ENCODE peak calls at places on chromosomes 3 and 15, in six cellular contexts. One of them, this sample, is unnamed.
A peak's percentile ranks its signal among the peaks of the same experiment; 100 is the strongest.

GRCh38 chr3:159947220-159947619 is 41.4 kb upstream of the IL12A start:
- DNase-seq in body of pancreas: no peak
- DNase-seq in HepG2: no peak
- DNase-seq in heart left ventricle: no peak
- DNase-seq in adrenal gland: no peak
- DNase-seq in transverse colon: no peak
- DNase-seq in this sample: no peak

GRCh38 chr3:64992462-64993285 is 304.9 kb upstream of the ADAMTS9 start:
- DNase-seq in heart left ventricle: peak; percentile 26
- DNase-seq in transverse colon: no peak
- DNase-seq in adrenal gland: no peak
- DNase-seq in HepG2: no peak
- DNase-seq in body of pancreas: no peak
- DNase-seq in this sample: no peak

GRCh38 chr3:127728417-127728816 is 55.7 kb downstream of the ABTB1 start:
- DNase-seq in heart left ventricle: no peak
- DNase-seq in transverse colon: no peak
- DNase-seq in adrenal gland: no peak
- DNase-seq in HepG2: no peak
- DNase-seq in body of pancreas: peak; percentile 0
- DNase-seq in this sample: peak; percentile 39

GRCh38 chr15:50149090-50149489 is 30.1 kb upstream of the ATP8B4 start:
- DNase-seq in HepG2: no peak
- DNase-seq in heart left ventricle: no peak
- DNase-seq in body of pancreas: no peak
- DNase-seq in adrenal gland: no peak
- DNase-seq in transverse colon: no peak
- DNase-seq in this sample: no peak

GRCh38 chr3:185959609-185960517 is 22.0 kb upstream of the TRA2B start:
- DNase-seq in adrenal gland: peak; percentile 54
- DNase-seq in transverse colon: peak; percentile 64
- DNase-seq in heart left ventricle: no peak
- DNase-seq in HepG2: peak; percentile 88
- DNase-seq in body of pancreas: peak; percentile 40
- DNase-seq in this sample: peak; percentile 26

GRCh38 chr15:66803182-66803729 is 101.2 kb downstream of the SMAD6 start:
- DNase-seq in heart left ventricle: peak; percentile 86
- DNase-seq in HepG2: peak; percentile 84
- DNase-seq in transverse colon: peak; percentile 89
- DNase-seq in adrenal gland: peak; percentile 96
- DNase-seq in body of pancreas: peak; percentile 96
- DNase-seq in this sample: peak; percentile 56

GRCh38 chr3:172320468-172320867 is 127.8 kb downstream of the GHSR start:
- DNase-seq in transverse colon: no peak
- DNase-seq in heart left ventricle: no peak
- DNase-seq in adrenal gland: no peak
- DNase-seq in HepG2: no peak
- DNase-seq in body of pancreas: no peak
- DNase-seq in this sample: no peak

GRCh38 chr3:31170932-31171670 is 276.6 kb upstream of the GADL1 start:
- DNase-seq in adrenal gland: no peak
- DNase-seq in HepG2: no peak
- DNase-seq in heart left ventricle: no peak
- DNase-seq in body of pancreas: no peak
- DNase-seq in transverse colon: no peak
- DNase-seq in this sample: no peak

GRCh38 chr3:48414376-48415250 is 15.3 kb downstream of the PLXNB1 start:
- DNase-seq in adrenal gland: no peak
- DNase-seq in HepG2: no peak
- DNase-seq in transverse colon: no peak
- DNase-seq in heart left ventricle: no peak
- DNase-seq in body of pancreas: peak; percentile 10
- DNase-seq in this sample: no peak

GRCh38 chr15:62462721-62463120 is 297.6 kb upstream of the C2CD4B start:
- DNase-seq in transverse colon: no peak
- DNase-seq in adrenal gland: no peak
- DNase-seq in body of pancreas: no peak
- DNase-seq in heart left ventricle: no peak
- DNase-seq in HepG2: no peak
- DNase-seq in this sample: no peak

GRCh38 chr3:186209810-186210752 is 101.2 kb upstream of the ETV5 start:
- DNase-seq in HepG2: peak; percentile 84
- DNase-seq in transverse colon: peak; percentile 32
- DNase-seq in heart left ventricle: peak; percentile 70
- DNase-seq in body of pancreas: peak; percentile 89
- DNase-seq in adrenal gland: peak; percentile 78
- DNase-seq in this sample: peak; percentile 50

GRCh38 chr15:24835301-24835700 is 119.5 kb upstream of the SNRPN start:
- DNase-seq in adrenal gland: no peak
- DNase-seq in HepG2: no peak
- DNase-seq in body of pancreas: no peak
- DNase-seq in transverse colon: no peak
- DNase-seq in heart left ventricle: no peak
- DNase-seq in this sample: no peak

GRCh38 chr3:66499881-66500574 is 794 bp downstream of the LRIG1 start:
- DNase-seq in body of pancreas: peak; percentile 39
- DNase-seq in adrenal gland: peak; percentile 27
- DNase-seq in heart left ventricle: peak; percentile 37
- DNase-seq in HepG2: no peak
- DNase-seq in transverse colon: peak; percentile 38
- DNase-seq in this sample: peak; percentile 22

GRCh38 chr15:35626531-35626930 is 80.6 kb upstream of the DPH6 start:
- DNase-seq in body of pancreas: no peak
- DNase-seq in adrenal gland: no peak
- DNase-seq in transverse colon: no peak
- DNase-seq in heart left ventricle: no peak
- DNase-seq in HepG2: no peak
- DNase-seq in this sample: peak; percentile 54

GRCh38 chr15:49225572-49226281 is 55.7 kb downstream of the GALK2 start:
- DNase-seq in body of pancreas: no peak
- DNase-seq in heart left ventricle: no peak
- DNase-seq in transverse colon: no peak
- DNase-seq in adrenal gland: no peak
- DNase-seq in HepG2: no peak
- DNase-seq in this sample: peak; percentile 90

GRCh38 chr3:177284383-177284881 is 87.2 kb upstream of the TBL1XR1 start:
- DNase-seq in body of pancreas: peak; percentile 19
- DNase-seq in HepG2: peak; percentile 35
- DNase-seq in transverse colon: peak; percentile 59
- DNase-seq in adrenal gland: peak; percentile 37
- DNase-seq in heart left ventricle: peak; percentile 16
- DNase-seq in this sample: peak; percentile 43

GRCh38 chr15:49145651-49146609 is 9.5 kb downstream of the COPS2 start:
- DNase-seq in heart left ventricle: peak; percentile 26
- DNase-seq in body of pancreas: peak; percentile 14
- DNase-seq in HepG2: peak; percentile 45
- DNase-seq in adrenal gland: peak; percentile 47
- DNase-seq in transverse colon: no peak
- DNase-seq in this sample: peak; percentile 59

GRCh38 chr15:84023636-84024035 is 211.9 kb upstream of the GOLGA6L4 start:
- DNase-seq in transverse colon: peak; percentile 15
- DNase-seq in heart left ventricle: peak; percentile 11
- DNase-seq in body of pancreas: peak; percentile 24
- DNase-seq in adrenal gland: no peak
- DNase-seq in HepG2: peak; percentile 24
- DNase-seq in this sample: peak; percentile 57

GRCh38 chr3:33791477-33792166 is 6.8 kb upstream of the PDCD6IP start:
- DNase-seq in adrenal gland: no peak
- DNase-seq in heart left ventricle: no peak
- DNase-seq in HepG2: peak; percentile 38
- DNase-seq in body of pancreas: no peak
- DNase-seq in transverse colon: peak; percentile 53
- DNase-seq in this sample: peak; percentile 92

GRCh38 chr3:105368575-105369500 is 2.1 kb downstream of the ALCAM start:
- DNase-seq in heart left ventricle: peak; percentile 11
- DNase-seq in adrenal gland: peak; percentile 56
- DNase-seq in HepG2: peak; percentile 60
- DNase-seq in body of pancreas: peak; percentile 80
- DNase-seq in transverse colon: peak; percentile 76
- DNase-seq in this sample: peak; percentile 17

GRCh38 chr3:141275032-141275422 is 43.4 kb downstream of the PXYLP1 start:
- DNase-seq in adrenal gland: no peak
- DNase-seq in HepG2: peak; percentile 24
- DNase-seq in heart left ventricle: no peak
- DNase-seq in transverse colon: no peak
- DNase-seq in body of pancreas: no peak
- DNase-seq in this sample: no peak

GRCh38 chr3:136142592-136142991 is 53.5 kb downstream of the MSL2 start:
- DNase-seq in body of pancreas: no peak
- DNase-seq in adrenal gland: no peak
- DNase-seq in heart left ventricle: no peak
- DNase-seq in transverse colon: no peak
- DNase-seq in HepG2: peak; percentile 43
- DNase-seq in this sample: no peak

GRCh38 chr3:43861635-43862034 is 170.9 kb downstream of the ABHD5 start:
- DNase-seq in transverse colon: no peak
- DNase-seq in body of pancreas: no peak
- DNase-seq in heart left ventricle: no peak
- DNase-seq in adrenal gland: no peak
- DNase-seq in HepG2: no peak
- DNase-seq in this sample: no peak
- TF ChIP-seq POLR2A in transverse colon: no peak
- TF ChIP-seq POLR2A in body of pancreas: no peak
- TF ChIP-seq POLR2A in heart left ventricle: no peak
- TF ChIP-seq POLR2A in adrenal gland: no peak
- TF ChIP-seq POLR2A in HepG2: no peak
- TF ChIP-seq POLR2A in this sample: no peak

DNA sequence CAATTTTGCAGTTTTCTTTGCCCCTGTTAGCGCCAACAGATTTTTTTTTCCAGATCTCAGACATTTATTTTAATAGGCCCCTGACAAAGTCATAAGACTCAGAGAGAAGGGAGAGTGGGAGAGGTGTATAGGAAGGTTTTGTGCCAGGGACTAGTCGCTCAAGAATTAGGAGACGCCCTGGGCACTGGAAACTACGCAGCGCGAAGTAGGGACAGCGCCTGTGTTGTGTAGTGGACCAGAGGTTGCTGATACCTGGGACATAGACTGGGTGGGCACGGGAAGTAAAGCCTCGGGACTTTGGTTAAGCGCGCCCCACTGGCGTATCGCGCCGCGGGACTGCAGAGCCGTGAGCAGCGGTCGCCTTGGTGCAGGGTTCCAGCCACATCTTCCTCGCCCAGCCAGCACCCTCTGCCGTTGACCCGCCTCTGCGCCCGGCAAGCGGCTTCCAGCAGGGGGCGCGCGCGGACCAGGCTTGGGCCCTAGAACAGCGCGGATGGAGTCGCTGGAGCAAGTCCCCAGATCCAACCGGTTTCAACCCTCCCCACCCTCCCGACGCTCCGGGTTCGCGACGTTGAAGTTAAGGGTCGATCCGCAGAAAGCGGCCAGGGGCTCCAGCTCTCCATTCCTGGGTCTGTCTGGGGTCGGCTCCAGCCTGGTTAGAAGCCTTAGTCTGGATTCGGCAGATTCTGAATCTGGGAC is 3.0 kb upstream of the ISLR2 start:
- DNase-seq in adrenal gland: peak; percentile 93
- DNase-seq in transverse colon: peak; percentile 87
- DNase-seq in body of pancreas: peak; percentile 85
- DNase-seq in heart left ventricle: peak; percentile 90
- DNase-seq in HepG2: peak; percentile 58
- DNase-seq in this sample: peak; percentile 80
- TF ChIP-seq POLR2A in adrenal gland: no peak
- TF ChIP-seq POLR2A in transverse colon: no peak
- TF ChIP-seq POLR2A in body of pancreas: no peak
- TF ChIP-seq POLR2A in heart left ventricle: no peak
- TF ChIP-seq POLR2A in HepG2: no peak
- TF ChIP-seq POLR2A in this sample: no peak

GRCh38 chr3:188350956-188351355 is 197.0 kb downstream of the LPP start:
- DNase-seq in transverse colon: no peak
- DNase-seq in heart left ventricle: no peak
- DNase-seq in adrenal gland: no peak
- DNase-seq in HepG2: no peak
- DNase-seq in body of pancreas: no peak
- DNase-seq in this sample: no peak

GRCh38 chr3:188353409-188353808 is 199.5 kb downstream of the LPP start:
- DNase-seq in HepG2: no peak
- DNase-seq in adrenal gland: no peak
- DNase-seq in transverse colon: no peak
- DNase-seq in heart left ventricle: no peak
- DNase-seq in body of pancreas: no peak
- DNase-seq in this sample: no peak

GRCh38 chr3:188349963-188350332 is 196.0 kb downstream of the LPP start:
- DNase-seq in HepG2: no peak
- DNase-seq in transverse colon: no peak
- DNase-seq in heart left ventricle: no peak
- DNase-seq in adrenal gland: no peak
- DNase-seq in body of pancreas: peak; percentile 32
- DNase-seq in this sample: no peak

GRCh38 chr3:188351648-188352047 is 197.7 kb downstream of the LPP start:
- DNase-seq in body of pancreas: no peak
- DNase-seq in adrenal gland: no peak
- DNase-seq in HepG2: no peak
- DNase-seq in transverse colon: no peak
- DNase-seq in heart left ventricle: no peak
- DNase-seq in this sample: no peak

GRCh38 chr3:188352196-188352927 is 198.4 kb downstream of the LPP start:
- DNase-seq in body of pancreas: no peak
- DNase-seq in heart left ventricle: no peak
- DNase-seq in adrenal gland: no peak
- DNase-seq in transverse colon: no peak
- DNase-seq in HepG2: no peak
- DNase-seq in this sample: no peak
- TF ChIP-seq POLR2A in body of pancreas: no peak
- TF ChIP-seq POLR2A in heart left ventricle: no peak
- TF ChIP-seq POLR2A in adrenal gland: no peak
- TF ChIP-seq POLR2A in transverse colon: no peak
- TF ChIP-seq POLR2A in HepG2: no peak
- TF ChIP-seq POLR2A in this sample: no peak

GRCh38 chr15:40104296-40104864 is 4.3 kb downstream of the BMF start:
- DNase-seq in HepG2: no peak
- DNase-seq in transverse colon: no peak
- DNase-seq in adrenal gland: no peak
- DNase-seq in body of pancreas: no peak
- DNase-seq in heart left ventricle: no peak
- DNase-seq in this sample: no peak

GRCh38 chr15:40104865-40105516 is 3.7 kb downstream of the BMF start:
- DNase-seq in adrenal gland: peak; percentile 93
- DNase-seq in body of pancreas: peak; percentile 91
- DNase-seq in heart left ventricle: peak; percentile 91
- DNase-seq in transverse colon: peak; percentile 93
- DNase-seq in HepG2: peak; percentile 56
- DNase-seq in this sample: peak; percentile 85

GRCh38 chr15:40103864-40104271 is 4.8 kb downstream of the BMF start:
- DNase-seq in transverse colon: no peak
- DNase-seq in heart left ventricle: no peak
- DNase-seq in HepG2: no peak
- DNase-seq in adrenal gland: no peak
- DNase-seq in body of pancreas: no peak
- DNase-seq in this sample: no peak

GRCh38 chr15:40100947-40101905 is 7.5 kb downstream of the BMF start:
- DNase-seq in heart left ventricle: no peak
- DNase-seq in HepG2: no peak
- DNase-seq in transverse colon: no peak
- DNase-seq in body of pancreas: no peak
- DNase-seq in adrenal gland: no peak
- DNase-seq in this sample: no peak

GRCh38 chr15:40103124-40103858 is 5.4 kb downstream of the BMF start:
- DNase-seq in adrenal gland: peak; percentile 85
- DNase-seq in transverse colon: peak; percentile 89
- DNase-seq in heart left ventricle: peak; percentile 80
- DNase-seq in HepG2: no peak
- DNase-seq in body of pancreas: peak; percentile 95
- DNase-seq in this sample: no peak
- TF ChIP-seq POLR2A in adrenal gland: no peak
- TF ChIP-seq POLR2A in transverse colon: no peak
- TF ChIP-seq POLR2A in heart left ventricle: no peak
- TF ChIP-seq POLR2A in HepG2: no peak
- TF ChIP-seq POLR2A in body of pancreas: no peak
- TF ChIP-seq POLR2A in this sample: no peak

GRCh38 chr3:9396301-9396631 is 1.1 kb upstream of the SETD5 start:
- DNase-seq in body of pancreas: peak; percentile 90
- DNase-seq in HepG2: no peak
- DNase-seq in adrenal gland: peak; percentile 87
- DNase-seq in heart left ventricle: no peak
- DNase-seq in transverse colon: peak; percentile 94
- DNase-seq in this sample: peak; percentile 93
- TF ChIP-seq POLR2A in body of pancreas: peak; percentile 65
- TF ChIP-seq POLR2A in HepG2: peak; percentile 48
- TF ChIP-seq POLR2A in adrenal gland: no peak
- TF ChIP-seq POLR2A in heart left ventricle: peak; percentile 22
- TF ChIP-seq POLR2A in transverse colon: peak; percentile 78
- TF ChIP-seq POLR2A in this sample: no peak

This sample was measured in erythroblast.